ENCODE peak calls at places on chromosomes 11 and 22, in nine cellular contexts. One of them, this sample, is unnamed. For H3K4me1, the result is how much of the 10 kb centered on the place peaks cover.

GRCh38 chr11:130915556-130916237 is 582 bp downstream of the SNX19 start:
- DNase-seq in left lung: no peak
- DNase-seq in left ventricle myocardium inferior: no peak
- DNase-seq in A549: no peak
- DNase-seq in aorta: no peak
- DNase-seq in heart right ventricle: no peak
- DNase-seq in CD4-positive, CD25-positive, alpha-beta regulatory T cell: no peak
- DNase-seq in pancreas: peak
- DNase-seq in sigmoid colon: no peak
- DNase-seq in this sample: no peak

GRCh38 chr11:10716122-10716521 is 22.6 kb upstream of the IRAG1 start:
- DNase-seq in left lung: no peak
- DNase-seq in left ventricle myocardium inferior: no peak
- DNase-seq in A549: no peak
- DNase-seq in aorta: no peak
- DNase-seq in heart right ventricle: no peak
- DNase-seq in CD4-positive, CD25-positive, alpha-beta regulatory T cell: no peak
- DNase-seq in pancreas: no peak
- DNase-seq in sigmoid colon: no peak
- DNase-seq in this sample: no peak

GRCh38 chr11:118071416-118072030 is 5.4 kb upstream of the TMPRSS4 start:
- DNase-seq in left lung: no peak
- DNase-seq in left ventricle myocardium inferior: no peak
- DNase-seq in A549: no peak
- DNase-seq in aorta: no peak
- DNase-seq in heart right ventricle: no peak
- DNase-seq in CD4-positive, CD25-positive, alpha-beta regulatory T cell: no peak
- DNase-seq in pancreas: no peak
- DNase-seq in sigmoid colon: no peak
- DNase-seq in this sample: no peak

GRCh38 chr11:3950996-3951662 is 95.7 kb downstream of the STIM1 start:
- DNase-seq in left lung: no peak
- DNase-seq in left ventricle myocardium inferior: no peak
- DNase-seq in A549: no peak
- DNase-seq in aorta: no peak
- DNase-seq in heart right ventricle: no peak
- DNase-seq in CD4-positive, CD25-positive, alpha-beta regulatory T cell: peak
- DNase-seq in pancreas: no peak
- DNase-seq in sigmoid colon: no peak
- DNase-seq in this sample: peak

GRCh38 chr22:40932396-40932795 is 18.8 kb upstream of the RBX1 start:
- DNase-seq in left lung: no peak
- DNase-seq in left ventricle myocardium inferior: no peak
- DNase-seq in A549: no peak
- DNase-seq in aorta: no peak
- DNase-seq in heart right ventricle: no peak
- DNase-seq in CD4-positive, CD25-positive, alpha-beta regulatory T cell: no peak
- DNase-seq in pancreas: no peak
- DNase-seq in sigmoid colon: no peak
- DNase-seq in this sample: no peak

GRCh38 chr22:22558071-22558971 is 744 bp downstream of the PRAME start:
- DNase-seq in left lung: no peak
- DNase-seq in left ventricle myocardium inferior: no peak
- DNase-seq in A549: peak
- DNase-seq in aorta: no peak
- DNase-seq in heart right ventricle: no peak
- DNase-seq in CD4-positive, CD25-positive, alpha-beta regulatory T cell: no peak
- DNase-seq in pancreas: no peak
- DNase-seq in sigmoid colon: no peak
- DNase-seq in this sample: no peak

GRCh38 chr22:30875481-30876215 is 92.9 kb downstream of the MORC2 start:
- DNase-seq in left lung: peak
- DNase-seq in left ventricle myocardium inferior: peak
- DNase-seq in A549: no peak
- DNase-seq in aorta: peak
- DNase-seq in heart right ventricle: peak
- DNase-seq in CD4-positive, CD25-positive, alpha-beta regulatory T cell: no peak
- DNase-seq in pancreas: peak
- DNase-seq in sigmoid colon: peak
- DNase-seq in this sample: no peak

GRCh38 chr22:49767355-49768062 is 60.2 kb downstream of the BRD1 start:
- DNase-seq in left lung: peak
- DNase-seq in left ventricle myocardium inferior: peak
- DNase-seq in A549: peak
- DNase-seq in aorta: peak
- DNase-seq in heart right ventricle: no peak
- DNase-seq in CD4-positive, CD25-positive, alpha-beta regulatory T cell: peak
- DNase-seq in pancreas: no peak
- DNase-seq in sigmoid colon: peak
- DNase-seq in this sample: peak

GRCh38 chr11:34905666-34906065 is 10.5 kb downstream of the APIP start:
- DNase-seq in left lung: no peak
- DNase-seq in left ventricle myocardium inferior: no peak
- DNase-seq in A549: no peak
- DNase-seq in aorta: no peak
- DNase-seq in heart right ventricle: no peak
- DNase-seq in CD4-positive, CD25-positive, alpha-beta regulatory T cell: no peak
- DNase-seq in pancreas: no peak
- DNase-seq in sigmoid colon: no peak
- DNase-seq in this sample: no peak
- H3K4me1 ChIP-seq in left lung: under half
- H3K4me1 ChIP-seq in left ventricle myocardium inferior: under half
- H3K4me1 ChIP-seq in A549: under half
- H3K4me1 ChIP-seq in aorta: under half
- H3K4me1 ChIP-seq in heart right ventricle: under half
- H3K4me1 ChIP-seq in CD4-positive, CD25-positive, alpha-beta regulatory T cell: under half
- H3K4me1 ChIP-seq in pancreas: under half
- H3K4me1 ChIP-seq in sigmoid colon: under half
- H3K4me1 ChIP-seq in this sample: half or more

GRCh38 chr22:27750866-27751265 is 50.7 kb downstream of the MN1 start:
- DNase-seq in left lung: no peak
- DNase-seq in left ventricle myocardium inferior: no peak
- DNase-seq in A549: no peak
- DNase-seq in aorta: peak
- DNase-seq in heart right ventricle: no peak
- DNase-seq in CD4-positive, CD25-positive, alpha-beta regulatory T cell: no peak
- DNase-seq in pancreas: no peak
- DNase-seq in sigmoid colon: peak
- DNase-seq in this sample: no peak

GRCh38 chr22:27754247-27754887 is 47.2 kb downstream of the MN1 start:
- DNase-seq in left lung: no peak
- DNase-seq in left ventricle myocardium inferior: no peak
- DNase-seq in A549: no peak
- DNase-seq in aorta: peak
- DNase-seq in heart right ventricle: no peak
- DNase-seq in CD4-positive, CD25-positive, alpha-beta regulatory T cell: no peak
- DNase-seq in pancreas: no peak
- DNase-seq in sigmoid colon: no peak
- DNase-seq in this sample: no peak

GRCh38 chr22:27752141-27752540 is 49.4 kb downstream of the MN1 start:
- DNase-seq in left lung: no peak
- DNase-seq in left ventricle myocardium inferior: no peak
- DNase-seq in A549: no peak
- DNase-seq in aorta: peak
- DNase-seq in heart right ventricle: no peak
- DNase-seq in CD4-positive, CD25-positive, alpha-beta regulatory T cell: no peak
- DNase-seq in pancreas: no peak
- DNase-seq in sigmoid colon: peak
- DNase-seq in this sample: no peak

GRCh38 chr22:27751277-27752070 is 50.1 kb downstream of the MN1 start:
- DNase-seq in left lung: no peak
- DNase-seq in left ventricle myocardium inferior: no peak
- DNase-seq in A549: no peak
- DNase-seq in aorta: peak
- DNase-seq in heart right ventricle: no peak
- DNase-seq in CD4-positive, CD25-positive, alpha-beta regulatory T cell: no peak
- DNase-seq in pancreas: no peak
- DNase-seq in sigmoid colon: peak
- DNase-seq in this sample: no peak

DNA sequence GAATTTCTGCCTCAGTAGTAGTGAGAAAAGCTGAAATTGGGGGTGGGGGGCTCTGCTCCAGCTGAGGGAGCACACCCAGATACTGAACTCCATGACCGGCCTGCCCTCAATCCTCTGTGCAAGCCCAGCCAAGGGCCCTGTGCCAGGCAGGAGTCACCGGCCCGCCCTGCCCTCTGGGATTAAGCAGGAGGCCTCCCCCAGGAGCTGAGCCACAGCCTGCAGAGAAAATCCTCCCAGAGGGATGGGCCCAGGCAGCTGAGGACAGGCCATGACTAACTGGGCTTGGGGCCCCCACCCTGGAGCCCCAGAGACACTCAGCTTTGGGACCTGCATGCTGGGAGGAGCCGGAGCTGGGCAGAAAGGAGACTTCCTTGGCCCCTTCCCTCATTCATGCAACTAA is 48.8 kb downstream of the MN1 start:
- DNase-seq in left lung: no peak
- DNase-seq in left ventricle myocardium inferior: peak
- DNase-seq in A549: no peak
- DNase-seq in aorta: peak
- DNase-seq in heart right ventricle: peak
- DNase-seq in CD4-positive, CD25-positive, alpha-beta regulatory T cell: no peak
- DNase-seq in pancreas: no peak
- DNase-seq in sigmoid colon: peak
- DNase-seq in this sample: no peak
- H3K4me1 ChIP-seq in left lung: under half
- H3K4me1 ChIP-seq in left ventricle myocardium inferior: half or more
- H3K4me1 ChIP-seq in A549: under half
- H3K4me1 ChIP-seq in aorta: under half
- H3K4me1 ChIP-seq in heart right ventricle: under half
- H3K4me1 ChIP-seq in CD4-positive, CD25-positive, alpha-beta regulatory T cell: under half
- H3K4me1 ChIP-seq in pancreas: under half
- H3K4me1 ChIP-seq in sigmoid colon: under half
- H3K4me1 ChIP-seq in this sample: under half

GRCh38 chr11:35802672-35803071 is 140.1 kb downstream of the TRIM44 start:
- DNase-seq in left lung: no peak
- DNase-seq in left ventricle myocardium inferior: no peak
- DNase-seq in A549: no peak
- DNase-seq in aorta: no peak
- DNase-seq in heart right ventricle: no peak
- DNase-seq in CD4-positive, CD25-positive, alpha-beta regulatory T cell: no peak
- DNase-seq in pancreas: no peak
- DNase-seq in sigmoid colon: no peak
- DNase-seq in this sample: no peak

GRCh38 chr11:35803115-35803514 is 140.5 kb downstream of the TRIM44 start:
- DNase-seq in left lung: no peak
- DNase-seq in left ventricle myocardium inferior: no peak
- DNase-seq in A549: no peak
- DNase-seq in aorta: no peak
- DNase-seq in heart right ventricle: no peak
- DNase-seq in CD4-positive, CD25-positive, alpha-beta regulatory T cell: no peak
- DNase-seq in pancreas: no peak
- DNase-seq in sigmoid colon: no peak
- DNase-seq in this sample: no peak

GRCh38 chr11:35802221-35802620 is 139.6 kb downstream of the TRIM44 start:
- DNase-seq in left lung: no peak
- DNase-seq in left ventricle myocardium inferior: no peak
- DNase-seq in A549: no peak
- DNase-seq in aorta: no peak
- DNase-seq in heart right ventricle: no peak
- DNase-seq in CD4-positive, CD25-positive, alpha-beta regulatory T cell: no peak
- DNase-seq in pancreas: no peak
- DNase-seq in sigmoid colon: no peak
- DNase-seq in this sample: no peak

GRCh38 chr11:35799655-35800054 is 137.1 kb downstream of the TRIM44 start:
- DNase-seq in left lung: no peak
- DNase-seq in left ventricle myocardium inferior: no peak
- DNase-seq in A549: no peak
- DNase-seq in aorta: no peak
- DNase-seq in heart right ventricle: no peak
- DNase-seq in CD4-positive, CD25-positive, alpha-beta regulatory T cell: no peak
- DNase-seq in pancreas: no peak
- DNase-seq in sigmoid colon: no peak
- DNase-seq in this sample: no peak

DNA sequence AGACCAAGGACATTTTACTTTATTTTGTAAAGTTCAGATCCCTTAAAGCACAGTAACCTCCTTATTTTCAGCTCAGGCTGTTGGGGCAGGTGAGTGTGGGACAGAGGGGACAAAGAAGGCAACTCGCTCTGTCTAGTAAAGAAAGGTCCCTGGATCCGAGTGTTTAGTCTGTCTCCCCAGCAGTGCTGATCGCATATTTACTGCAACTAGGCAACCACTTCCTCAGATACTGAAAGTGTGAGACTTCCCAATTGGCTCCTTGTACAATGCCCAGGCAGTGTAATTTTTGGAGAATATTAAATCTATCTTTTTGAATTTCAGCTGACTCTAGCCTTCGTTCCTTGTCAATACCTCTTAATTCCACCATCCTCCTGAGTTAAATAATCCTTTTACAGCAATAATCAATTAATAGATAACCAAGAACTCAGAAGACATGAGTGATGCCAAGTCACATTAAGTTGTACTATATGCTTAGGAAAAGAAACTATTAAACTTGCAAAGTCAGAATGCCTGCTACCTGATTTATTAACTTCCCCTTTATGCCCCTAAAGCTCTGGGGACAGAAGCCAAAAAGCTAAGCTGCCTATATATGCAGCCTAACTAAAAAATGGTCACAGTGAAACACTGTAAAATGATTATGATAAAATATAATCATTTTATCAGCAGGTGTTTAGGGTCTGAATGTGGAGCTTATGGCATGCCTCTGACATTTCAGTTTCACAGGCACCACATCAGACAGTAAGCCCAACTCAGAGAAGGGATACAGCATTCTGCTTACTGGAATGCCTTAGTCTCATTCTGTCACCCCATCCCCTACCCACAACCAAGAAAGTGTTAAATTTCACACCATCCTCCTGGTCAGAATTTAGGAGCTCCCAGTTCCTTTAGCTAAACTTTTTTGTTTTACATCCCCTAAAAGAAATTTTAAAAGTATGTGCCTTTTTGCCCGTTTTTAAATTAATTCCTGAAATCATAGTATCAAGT is 138.7 kb downstream of the TRIM44 start:
- DNase-seq in left lung: no peak
- DNase-seq in left ventricle myocardium inferior: no peak
- DNase-seq in A549: no peak
- DNase-seq in aorta: no peak
- DNase-seq in heart right ventricle: peak
- DNase-seq in CD4-positive, CD25-positive, alpha-beta regulatory T cell: no peak
- DNase-seq in pancreas: no peak
- DNase-seq in sigmoid colon: no peak
- DNase-seq in this sample: no peak
- H3K4me1 ChIP-seq in left lung: under half
- H3K4me1 ChIP-seq in left ventricle myocardium inferior: half or more
- H3K4me1 ChIP-seq in A549: under half
- H3K4me1 ChIP-seq in aorta: under half
- H3K4me1 ChIP-seq in heart right ventricle: under half
- H3K4me1 ChIP-seq in CD4-positive, CD25-positive, alpha-beta regulatory T cell: under half
- H3K4me1 ChIP-seq in pancreas: under half
- H3K4me1 ChIP-seq in sigmoid colon: under half
- H3K4me1 ChIP-seq in this sample: under half

DNA sequence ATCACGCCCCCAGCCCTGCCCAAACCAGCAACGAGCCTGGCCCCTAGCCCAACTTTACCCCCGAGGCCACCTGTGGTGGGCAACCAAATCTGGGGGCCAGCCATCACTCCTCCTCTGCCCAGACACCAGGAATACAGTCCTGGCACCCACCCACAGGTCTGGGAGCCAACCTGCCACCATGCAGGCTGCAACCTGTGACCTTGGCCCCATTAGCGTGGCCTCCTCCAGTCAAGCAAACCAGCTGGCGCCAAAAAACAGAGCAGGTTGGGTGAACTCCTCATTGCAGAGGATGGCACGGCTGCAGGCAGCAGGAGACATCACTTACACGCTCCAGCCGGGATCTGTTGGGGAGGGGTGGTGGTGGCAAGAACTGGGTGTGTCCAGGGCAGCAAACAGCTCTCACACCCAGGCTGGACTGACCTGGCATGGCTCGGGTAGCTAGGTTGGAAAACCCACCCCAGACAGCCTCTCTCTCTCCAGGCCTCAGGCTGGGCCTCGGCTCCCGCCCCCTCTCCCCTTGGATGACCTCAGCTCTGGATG is 65.5 kb upstream of the TCF20 start:
- DNase-seq in left lung: peak
- DNase-seq in left ventricle myocardium inferior: no peak
- DNase-seq in A549: no peak
- DNase-seq in aorta: no peak
- DNase-seq in heart right ventricle: no peak
- DNase-seq in CD4-positive, CD25-positive, alpha-beta regulatory T cell: no peak
- DNase-seq in pancreas: no peak
- DNase-seq in sigmoid colon: no peak
- DNase-seq in this sample: no peak
- H3K4me1 ChIP-seq in left lung: under half
- H3K4me1 ChIP-seq in left ventricle myocardium inferior: under half
- H3K4me1 ChIP-seq in A549: under half
- H3K4me1 ChIP-seq in aorta: under half
- H3K4me1 ChIP-seq in heart right ventricle: under half
- H3K4me1 ChIP-seq in CD4-positive, CD25-positive, alpha-beta regulatory T cell: under half
- H3K4me1 ChIP-seq in pancreas: under half
- H3K4me1 ChIP-seq in sigmoid colon: under half
- H3K4me1 ChIP-seq in this sample: under half